ENCODE peak calls at places on chromosomes 16 and 17, in four cellular contexts. N is left lung, V is T1000, T is substantia nigra. O is an unnamed sample.

GRCh38 chr17:73020110-73020509 is 72.4 kb downstream of the SLC39A11 start:
- DNase-seq in V (no peak), T (no peak), N (no peak), O (no peak)

GRCh38 chr17:79840204-79840988 is 1.2 kb upstream of the CBX4 start:
- DNase-seq in T (peak; percentile 7), V (peak; percentile 41), N (peak; percentile 90), O (no peak)

GRCh38 chr17:65684631-65685030 is 123.2 kb upstream of the AXIN2 start:
- DNase-seq in T (no peak), N (no peak), V (no peak), O (no peak)

GRCh38 chr16:75095204-75095621 is 21.4 kb downstream of the LDHD start:
- DNase-seq in V (no peak), N (no peak), T (no peak), O (no peak)

GRCh38 chr16:50505115-50505514 is 43.1 kb upstream of the NKD1 start:
- DNase-seq in N (no peak), T (no peak), V (no peak), O (no peak)

GRCh38 chr16:12113581-12114375 is 137.2 kb downstream of the SNX29 start:
- DNase-seq in V (no peak), T (no peak), N (no peak), O (no peak)

GRCh38 chr17:41544497-41544896 is 16.4 kb upstream of the KRT19 start:
- DNase-seq in V (no peak), N (no peak), T (no peak), O (no peak)

GRCh38 chr16:89596957-89597644 is 16.3 kb upstream of the DPEP1 start:
- DNase-seq in N (peak; percentile 57), V (no peak), T (no peak), O (no peak)

GRCh38 chr16:25256821-25257503 is 683 bp downstream of the ZKSCAN2 start:
- DNase-seq in T (peak; percentile 35), V (no peak), N (no peak), O (peak; percentile 45)

GRCh38 chr17:59762022-59762825 is 54.8 kb downstream of the VMP1 start:
- DNase-seq in V (no peak), N (no peak), T (no peak), O (no peak)

GRCh38 chr17:1673041-1673790 is 11.5 kb downstream of the PRPF8 start:
- DNase-seq in N (peak; percentile 58), V (no peak), T (no peak), O (no peak)

GRCh38 chr16:13316008-13316407 is 414.6 kb downstream of the SHISA9 start:
- DNase-seq in N (no peak), T (no peak), V (no peak), O (no peak)

GRCh38 chr17:16945513-16946201 is 26.3 kb downstream of the TNFRSF13B start:
- DNase-seq in V (no peak), T (no peak), N (no peak), O (no peak)

GRCh38 chr17:65190467-65191095 is 53.4 kb downstream of the RGS9 start:
- DNase-seq in N (no peak), T (no peak), V (no peak), O (no peak)

GRCh38 chr17:82449883-82450356 is 632 bp downstream of the CYBC1 start:
- DNase-seq in N (no peak), T (no peak), V (no peak), O (peak; percentile 50)

GRCh38 chr16:81445926-81446317 is 1.3 kb downstream of the CMIP start:
- DNase-seq in T (no peak), N (no peak), V (no peak), O (no peak)

GRCh38 chr16:2979669-2980226 is 498 bp downstream of the PKMYT1 start:
- DNase-seq in V (no peak), N (peak; percentile 74), T (no peak), O (peak; percentile 41)

GRCh38 chr17:17462048-17462824 is 14.6 kb upstream of the MED9 start:
- DNase-seq in T (no peak), N (no peak), V (no peak), O (peak; percentile 69)

GRCh38 chr17:73203135-73203787 is 10.4 kb downstream of the COG1 start:
- DNase-seq in V (no peak), T (no peak), N (no peak), O (no peak)

GRCh38 chr17:53797497-53797896 is 25.2 kb upstream of the KIF2B start:
- DNase-seq in N (no peak), V (no peak), T (no peak), O (no peak)

GRCh38 chr17:44786551-44787081 is 27.8 kb downstream of the ADAM11 start:
- DNase-seq in T (no peak), N (peak; percentile 37), V (no peak), O (no peak)

GRCh38 chr17:44556114-44556853 is 1.0 kb upstream of the FZD2 start:
- DNase-seq in N (no peak), T (no peak), V (no peak), O (peak; percentile 76)

GRCh38 chr17:7238418-7239090 is 703 bp downstream of the PHF23 start:
- DNase-seq in T (no peak), V (no peak), N (peak; percentile 73), O (no peak)

GRCh38 chr16:10172848-10173655 is 9.2 kb downstream of the GRIN2A start:
- DNase-seq in N (no peak), V (peak; percentile 81), T (no peak), O (no peak)

GRCh38 chr16:56688762-56689161 is 6.5 kb downstream of the MT1X start:
- DNase-seq in T (no peak), N (no peak), V (no peak), O (no peak)

GRCh38 chr17:47235506-47235905 is 18.1 kb upstream of the ITGB3 start:
- DNase-seq in T (no peak), V (no peak), N (no peak), O (no peak)

GRCh38 chr16:2999929-3000328 is 12.8 kb upstream of the CLDN9 start:
- DNase-seq in V (no peak), N (no peak), T (no peak), O (no peak)

GRCh38 chr16:54817940-54818574 is 112.6 kb upstream of the IRX5 start:
- DNase-seq in T (no peak), V (no peak), N (no peak), O (no peak)

GRCh38 chr16:86381491-86381890 is 128.8 kb upstream of the FOXF1 start:
- DNase-seq in T (no peak), N (no peak), V (no peak), O (no peak)

GRCh38 chr17:79951361-79952264 is 84.1 kb downstream of the TBC1D16 start:
- DNase-seq in T (peak; percentile 71), V (no peak), N (peak; percentile 75), O (no peak)

GRCh38 chr17:80780381-80781187 is 211.1 kb upstream of the CHMP6 start:
- DNase-seq in V (no peak), N (no peak), T (no peak), O (no peak)

GRCh38 chr16:81469710-81470481 is 25.3 kb downstream of the CMIP start:
- DNase-seq in N (peak; percentile 87), T (peak; percentile 40), V (no peak), O (no peak)

GRCh38 chr16:89324056-89325010 is 106.8 kb downstream of the ZNF778 start:
- DNase-seq in V (peak; percentile 32), T (no peak), N (peak; percentile 57), O (no peak)